ENCODE peak calls at places on chromosome 17, in eight cellular contexts. One of them, this sample, is unnamed. For H3K9me3, the result is how much of the 10 kb centered on the place peaks cover.

GRCh38 chr17:81152288-81152848 is 12.9 kb upstream of the PVALEF start:
- DNase-seq in left ventricle myocardium inferior: no peak
- DNase-seq in stomach: no peak
- DNase-seq in AG04450: no peak
- DNase-seq in IMR-90: no peak
- DNase-seq in SJCRH30: no peak
- DNase-seq in kidney: peak
- DNase-seq in heart left ventricle: no peak
- DNase-seq in this sample: no peak

GRCh38 chr17:9383828-9384227 is 191.8 kb downstream of the STX8 start:
- DNase-seq in left ventricle myocardium inferior: no peak
- DNase-seq in stomach: no peak
- DNase-seq in AG04450: no peak
- DNase-seq in IMR-90: no peak
- DNase-seq in SJCRH30: no peak
- DNase-seq in kidney: no peak
- DNase-seq in heart left ventricle: no peak
- DNase-seq in this sample: no peak

GRCh38 chr17:12395733-12396354 is 269.8 kb upstream of the MYOCD start:
- DNase-seq in left ventricle myocardium inferior: no peak
- DNase-seq in stomach: peak
- DNase-seq in AG04450: no peak
- DNase-seq in IMR-90: no peak
- DNase-seq in SJCRH30: peak
- DNase-seq in kidney: no peak
- DNase-seq in heart left ventricle: no peak
- DNase-seq in this sample: no peak

GRCh38 chr17:78133971-78134898 is 3.7 kb downstream of the TMC8 start:
- DNase-seq in left ventricle myocardium inferior: no peak
- DNase-seq in stomach: peak
- DNase-seq in AG04450: no peak
- DNase-seq in IMR-90: peak
- DNase-seq in SJCRH30: peak
- DNase-seq in kidney: peak
- DNase-seq in heart left ventricle: no peak
- DNase-seq in this sample: no peak

GRCh38 chr17:9162275-9162985 is 141.1 kb downstream of the NTN1 start:
- DNase-seq in left ventricle myocardium inferior: no peak
- DNase-seq in stomach: no peak
- DNase-seq in AG04450: no peak
- DNase-seq in IMR-90: no peak
- DNase-seq in SJCRH30: no peak
- DNase-seq in kidney: no peak
- DNase-seq in heart left ventricle: no peak
- DNase-seq in this sample: no peak

GRCh38 chr17:752620-753219 is 656 bp upstream of the GEMIN4 start:
- DNase-seq in left ventricle myocardium inferior: peak
- DNase-seq in stomach: peak
- DNase-seq in AG04450: peak
- DNase-seq in IMR-90: peak
- DNase-seq in SJCRH30: peak
- DNase-seq in kidney: peak
- DNase-seq in heart left ventricle: peak
- DNase-seq in this sample: peak

GRCh38 chr17:81536299-81537290 is 8.4 kb downstream of the FSCN2 start:
- DNase-seq in left ventricle myocardium inferior: no peak
- DNase-seq in stomach: peak
- DNase-seq in AG04450: no peak
- DNase-seq in IMR-90: peak
- DNase-seq in SJCRH30: no peak
- DNase-seq in kidney: no peak
- DNase-seq in heart left ventricle: no peak
- DNase-seq in this sample: no peak

GRCh38 chr17:5241861-5242671 is 7.4 kb upstream of the SCIMP start:
- DNase-seq in left ventricle myocardium inferior: no peak
- DNase-seq in stomach: peak
- DNase-seq in AG04450: no peak
- DNase-seq in IMR-90: no peak
- DNase-seq in SJCRH30: no peak
- DNase-seq in kidney: peak
- DNase-seq in heart left ventricle: no peak
- DNase-seq in this sample: no peak

GRCh38 chr17:21228111-21228510 is 14.2 kb upstream of the TMEM11 start:
- DNase-seq in left ventricle myocardium inferior: no peak
- DNase-seq in stomach: no peak
- DNase-seq in AG04450: no peak
- DNase-seq in IMR-90: no peak
- DNase-seq in SJCRH30: no peak
- DNase-seq in kidney: no peak
- DNase-seq in heart left ventricle: no peak
- DNase-seq in this sample: no peak

GRCh38 chr17:59558953-59559352 is 6.5 kb upstream of the DHX40 start:
- DNase-seq in left ventricle myocardium inferior: no peak
- DNase-seq in stomach: no peak
- DNase-seq in AG04450: no peak
- DNase-seq in IMR-90: peak
- DNase-seq in SJCRH30: no peak
- DNase-seq in kidney: no peak
- DNase-seq in heart left ventricle: no peak
- DNase-seq in this sample: no peak

GRCh38 chr17:76953926-76954325 is 85.7 kb downstream of the MGAT5B start:
- DNase-seq in left ventricle myocardium inferior: no peak
- DNase-seq in stomach: no peak
- DNase-seq in AG04450: no peak
- DNase-seq in IMR-90: no peak
- DNase-seq in SJCRH30: no peak
- DNase-seq in kidney: peak
- DNase-seq in heart left ventricle: no peak
- DNase-seq in this sample: no peak

GRCh38 chr17:41010421-41010820 is 1.5 kb upstream of the KRTAP3-1 start:
- DNase-seq in left ventricle myocardium inferior: no peak
- DNase-seq in stomach: no peak
- DNase-seq in AG04450: no peak
- DNase-seq in IMR-90: no peak
- DNase-seq in SJCRH30: no peak
- DNase-seq in kidney: no peak
- DNase-seq in heart left ventricle: no peak
- DNase-seq in this sample: no peak

GRCh38 chr17:194844-195602 is 13.6 kb upstream of the DOC2B start:
- DNase-seq in left ventricle myocardium inferior: no peak
- DNase-seq in stomach: no peak
- DNase-seq in AG04450: no peak
- DNase-seq in IMR-90: no peak
- DNase-seq in SJCRH30: no peak
- DNase-seq in kidney: no peak
- DNase-seq in heart left ventricle: no peak
- DNase-seq in this sample: no peak

GRCh38 chr17:55644346-55644745 is 78.3 kb downstream of the TMEM100 start:
- DNase-seq in left ventricle myocardium inferior: no peak
- DNase-seq in stomach: no peak
- DNase-seq in AG04450: no peak
- DNase-seq in IMR-90: no peak
- DNase-seq in SJCRH30: no peak
- DNase-seq in kidney: no peak
- DNase-seq in heart left ventricle: no peak
- DNase-seq in this sample: no peak

GRCh38 chr17:64938925-64939474 is 19.7 kb upstream of the LRRC37A3 start:
- DNase-seq in left ventricle myocardium inferior: peak
- DNase-seq in stomach: peak
- DNase-seq in AG04450: no peak
- DNase-seq in IMR-90: peak
- DNase-seq in SJCRH30: peak
- DNase-seq in kidney: peak
- DNase-seq in heart left ventricle: peak
- DNase-seq in this sample: peak

GRCh38 chr17:44976198-44976597 is 8.1 kb upstream of the C1QL1 start:
- DNase-seq in left ventricle myocardium inferior: no peak
- DNase-seq in stomach: no peak
- DNase-seq in AG04450: no peak
- DNase-seq in IMR-90: no peak
- DNase-seq in SJCRH30: no peak
- DNase-seq in kidney: no peak
- DNase-seq in heart left ventricle: no peak
- DNase-seq in this sample: no peak

GRCh38 chr17:49612721-49613120 is 37.0 kb downstream of the NXPH3 start:
- DNase-seq in left ventricle myocardium inferior: no peak
- DNase-seq in stomach: no peak
- DNase-seq in AG04450: no peak
- DNase-seq in IMR-90: no peak
- DNase-seq in SJCRH30: no peak
- DNase-seq in kidney: no peak
- DNase-seq in heart left ventricle: no peak
- DNase-seq in this sample: no peak

GRCh38 chr17:80116923-80117380 is 15.6 kb downstream of the GAA start:
- DNase-seq in left ventricle myocardium inferior: no peak
- DNase-seq in stomach: no peak
- DNase-seq in AG04450: no peak
- DNase-seq in IMR-90: no peak
- DNase-seq in SJCRH30: no peak
- DNase-seq in kidney: peak
- DNase-seq in heart left ventricle: no peak
- DNase-seq in this sample: no peak

GRCh38 chr17:27257031-27257357 is 36.9 kb upstream of the WSB1 start:
- DNase-seq in left ventricle myocardium inferior: no peak
- DNase-seq in stomach: no peak
- DNase-seq in AG04450: no peak
- DNase-seq in IMR-90: no peak
- DNase-seq in SJCRH30: no peak
- DNase-seq in kidney: no peak
- DNase-seq in heart left ventricle: no peak
- DNase-seq in this sample: no peak

GRCh38 chr17:4710693-4711634 is 532 bp downstream of the ARRB2 start:
- DNase-seq in left ventricle myocardium inferior: no peak
- DNase-seq in stomach: peak
- DNase-seq in AG04450: no peak
- DNase-seq in IMR-90: no peak
- DNase-seq in SJCRH30: no peak
- DNase-seq in kidney: peak
- DNase-seq in heart left ventricle: no peak
- DNase-seq in this sample: no peak

GRCh38 chr17:47718634-47719405 is 14.2 kb upstream of the TBX21 start:
- DNase-seq in left ventricle myocardium inferior: no peak
- DNase-seq in stomach: no peak
- DNase-seq in AG04450: no peak
- DNase-seq in IMR-90: no peak
- DNase-seq in SJCRH30: no peak
- DNase-seq in kidney: no peak
- DNase-seq in heart left ventricle: no peak
- DNase-seq in this sample: no peak
- H3K27ac ChIP-seq in left ventricle myocardium inferior: no peak
- H3K27ac ChIP-seq in stomach: no peak
- H3K27ac ChIP-seq in AG04450: no peak
- H3K27ac ChIP-seq in IMR-90: no peak
- H3K27ac ChIP-seq in SJCRH30: no peak
- H3K27ac ChIP-seq in kidney: no peak
- H3K27ac ChIP-seq in heart left ventricle: no peak
- H3K27ac ChIP-seq in this sample: no peak

DNA sequence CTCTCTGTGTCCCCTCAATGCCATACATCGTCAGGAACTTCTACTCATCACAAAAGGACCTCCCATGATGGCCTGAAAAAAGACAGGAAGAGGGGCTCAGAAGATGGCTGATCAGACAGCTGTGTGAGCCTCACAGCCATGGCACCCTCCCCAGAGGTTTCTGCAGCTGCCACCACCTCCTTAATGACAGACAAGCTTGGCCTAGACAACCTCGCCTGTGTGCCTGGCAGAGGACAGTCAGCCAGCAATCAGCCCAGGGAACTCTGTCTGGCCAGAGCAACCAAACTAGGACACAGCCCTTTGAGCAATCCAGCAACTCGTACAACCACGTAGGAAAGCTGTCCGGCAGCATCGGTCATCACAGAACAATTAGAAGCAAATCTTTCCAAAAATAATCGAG is 54.2 kb upstream of the MED9 start:
- DNase-seq in left ventricle myocardium inferior: peak
- DNase-seq in stomach: no peak
- DNase-seq in AG04450: no peak
- DNase-seq in IMR-90: no peak
- DNase-seq in SJCRH30: peak
- DNase-seq in kidney: no peak
- DNase-seq in heart left ventricle: no peak
- DNase-seq in this sample: no peak
- H3K9me3 ChIP-seq in left ventricle myocardium inferior: under half
- H3K9me3 ChIP-seq in stomach: under half
- H3K9me3 ChIP-seq in AG04450: under half
- H3K9me3 ChIP-seq in IMR-90: under half
- H3K9me3 ChIP-seq in SJCRH30: under half
- H3K9me3 ChIP-seq in kidney: under half
- H3K9me3 ChIP-seq in heart left ventricle: under half
- H3K9me3 ChIP-seq in this sample: under half

DNA sequence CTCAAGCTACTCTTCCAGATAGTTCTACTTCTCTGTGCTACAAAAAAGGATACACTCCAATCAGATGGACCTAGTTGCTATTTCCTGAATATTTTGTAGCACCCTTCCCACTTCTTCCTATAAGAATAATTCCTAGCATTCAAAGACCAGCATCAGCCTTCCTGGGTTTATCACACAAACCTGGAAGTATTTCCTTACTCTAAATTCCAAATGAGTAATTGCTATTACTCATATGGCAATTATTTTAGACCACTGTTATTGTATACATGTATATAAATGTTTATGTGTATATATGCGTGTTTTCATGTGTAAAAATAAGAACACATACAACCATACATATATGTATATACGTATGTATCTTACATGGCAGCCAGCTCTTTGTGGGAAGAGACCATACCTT is 130.6 kb downstream of the MYO1D start:
- DNase-seq in left ventricle myocardium inferior: no peak
- DNase-seq in stomach: no peak
- DNase-seq in AG04450: no peak
- DNase-seq in IMR-90: no peak
- DNase-seq in SJCRH30: no peak
- DNase-seq in kidney: no peak
- DNase-seq in heart left ventricle: no peak
- DNase-seq in this sample: no peak
- H3K4me3 ChIP-seq in left ventricle myocardium inferior: no peak
- H3K4me3 ChIP-seq in stomach: no peak
- H3K4me3 ChIP-seq in AG04450: no peak
- H3K4me3 ChIP-seq in IMR-90: no peak
- H3K4me3 ChIP-seq in SJCRH30: no peak
- H3K4me3 ChIP-seq in kidney: no peak
- H3K4me3 ChIP-seq in heart left ventricle: no peak
- H3K4me3 ChIP-seq in this sample: no peak

DNA sequence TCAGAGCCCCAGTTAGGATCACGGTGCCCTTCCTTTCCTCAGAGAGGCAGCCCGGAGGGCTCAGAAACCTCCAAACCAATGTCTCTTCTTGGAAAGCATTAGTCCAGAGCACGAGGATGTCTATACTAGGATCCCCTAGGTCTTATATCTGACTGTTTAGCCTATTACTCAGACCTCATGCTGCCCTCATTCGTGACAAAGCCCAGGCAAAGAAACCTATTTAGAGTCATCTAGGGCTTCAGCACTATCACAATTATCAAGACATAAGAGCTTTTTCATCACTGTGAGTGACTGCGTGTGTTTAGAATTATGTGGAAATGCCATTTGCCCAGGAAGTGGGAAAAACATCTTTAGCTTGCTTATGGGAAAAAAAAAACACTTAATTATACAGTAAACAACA is 159.8 kb upstream of the NOL11 start:
- DNase-seq in left ventricle myocardium inferior: no peak
- DNase-seq in stomach: no peak
- DNase-seq in AG04450: no peak
- DNase-seq in IMR-90: peak
- DNase-seq in SJCRH30: no peak
- DNase-seq in kidney: no peak
- DNase-seq in heart left ventricle: no peak
- DNase-seq in this sample: no peak
- H3K27ac ChIP-seq in left ventricle myocardium inferior: no peak
- H3K27ac ChIP-seq in stomach: no peak
- H3K27ac ChIP-seq in AG04450: no peak
- H3K27ac ChIP-seq in IMR-90: no peak
- H3K27ac ChIP-seq in SJCRH30: no peak
- H3K27ac ChIP-seq in kidney: no peak
- H3K27ac ChIP-seq in heart left ventricle: no peak
- H3K27ac ChIP-seq in this sample: no peak